ENCODE peak calls at places on chromosomes 3 and 15, in eight cellular contexts. One of them, this sample, is unnamed.

GRCh38 chr3:125319765-125320164 is 55.4 kb downstream of the ZNF148 start:
- DNase-seq in Peyer's patch: no peak
- DNase-seq in thoracic aorta: no peak
- DNase-seq in psoas muscle: no peak
- DNase-seq in CD8-positive, alpha-beta T cell: no peak
- DNase-seq in esophagus squamous epithelium: no peak
- DNase-seq in GM23338: peak; percentile 39
- DNase-seq in heart right ventricle: no peak
- DNase-seq in this sample: no peak

GRCh38 chr3:128145279-128145678 is 8.0 kb upstream of the EEFSEC start:
- DNase-seq in Peyer's patch: no peak
- DNase-seq in thoracic aorta: no peak
- DNase-seq in psoas muscle: no peak
- DNase-seq in CD8-positive, alpha-beta T cell: no peak
- DNase-seq in esophagus squamous epithelium: no peak
- DNase-seq in GM23338: no peak
- DNase-seq in heart right ventricle: no peak
- DNase-seq in this sample: no peak

GRCh38 chr3:156317457-156317856 is 197.1 kb downstream of the KCNAB1 start:
- DNase-seq in Peyer's patch: no peak
- DNase-seq in thoracic aorta: no peak
- DNase-seq in psoas muscle: no peak
- DNase-seq in CD8-positive, alpha-beta T cell: no peak
- DNase-seq in esophagus squamous epithelium: no peak
- DNase-seq in GM23338: peak; percentile 16
- DNase-seq in heart right ventricle: no peak
- DNase-seq in this sample: no peak

GRCh38 chr3:185351371-185351770 is 11.6 kb upstream of the MAP3K13 start:
- DNase-seq in Peyer's patch: no peak
- DNase-seq in thoracic aorta: no peak
- DNase-seq in psoas muscle: no peak
- DNase-seq in CD8-positive, alpha-beta T cell: no peak
- DNase-seq in esophagus squamous epithelium: no peak
- DNase-seq in GM23338: no peak
- DNase-seq in heart right ventricle: no peak
- DNase-seq in this sample: no peak

GRCh38 chr3:23325466-23326065 is 122.4 kb downstream of the UBE2E2 start:
- DNase-seq in Peyer's patch: no peak
- DNase-seq in thoracic aorta: no peak
- DNase-seq in psoas muscle: no peak
- DNase-seq in CD8-positive, alpha-beta T cell: no peak
- DNase-seq in esophagus squamous epithelium: no peak
- DNase-seq in GM23338: no peak
- DNase-seq in heart right ventricle: no peak
- DNase-seq in this sample: no peak

GRCh38 chr3:42638339-42638842 is 15.1 kb upstream of the ZBTB47 start:
- DNase-seq in Peyer's patch: no peak
- DNase-seq in thoracic aorta: no peak
- DNase-seq in psoas muscle: no peak
- DNase-seq in CD8-positive, alpha-beta T cell: peak; percentile 34
- DNase-seq in esophagus squamous epithelium: no peak
- DNase-seq in GM23338: no peak
- DNase-seq in heart right ventricle: no peak
- DNase-seq in this sample: no peak

GRCh38 chr15:78990278-78990677 is 45.4 kb upstream of the CTSH start:
- DNase-seq in Peyer's patch: no peak
- DNase-seq in thoracic aorta: no peak
- DNase-seq in psoas muscle: no peak
- DNase-seq in CD8-positive, alpha-beta T cell: no peak
- DNase-seq in esophagus squamous epithelium: no peak
- DNase-seq in GM23338: no peak
- DNase-seq in heart right ventricle: no peak
- DNase-seq in this sample: no peak

GRCh38 chr3:101827211-101828174 is 21.8 kb upstream of the NFKBIZ start:
- DNase-seq in Peyer's patch: peak; percentile 94
- DNase-seq in thoracic aorta: peak; percentile 78
- DNase-seq in psoas muscle: peak; percentile 71
- DNase-seq in CD8-positive, alpha-beta T cell: peak; percentile 81
- DNase-seq in esophagus squamous epithelium: peak; percentile 36
- DNase-seq in GM23338: peak; percentile 91
- DNase-seq in heart right ventricle: peak; percentile 83
- DNase-seq in this sample: peak; percentile 83

GRCh38 chr3:189936210-189936609 is 184.5 kb downstream of the P3H2 start:
- DNase-seq in Peyer's patch: no peak
- DNase-seq in thoracic aorta: no peak
- DNase-seq in psoas muscle: no peak
- DNase-seq in CD8-positive, alpha-beta T cell: no peak
- DNase-seq in esophagus squamous epithelium: no peak
- DNase-seq in GM23338: no peak
- DNase-seq in heart right ventricle: no peak
- DNase-seq in this sample: no peak

GRCh38 chr3:278300-279064 is 81.9 kb downstream of the CHL1 start:
- DNase-seq in Peyer's patch: peak; percentile 82
- DNase-seq in thoracic aorta: no peak
- DNase-seq in psoas muscle: peak; percentile 54
- DNase-seq in CD8-positive, alpha-beta T cell: no peak
- DNase-seq in esophagus squamous epithelium: no peak
- DNase-seq in GM23338: no peak
- DNase-seq in heart right ventricle: no peak
- DNase-seq in this sample: no peak

GRCh38 chr3:280691-281090 is 84.1 kb downstream of the CHL1 start:
- DNase-seq in Peyer's patch: no peak
- DNase-seq in thoracic aorta: no peak
- DNase-seq in psoas muscle: no peak
- DNase-seq in CD8-positive, alpha-beta T cell: no peak
- DNase-seq in esophagus squamous epithelium: no peak
- DNase-seq in GM23338: no peak
- DNase-seq in heart right ventricle: no peak
- DNase-seq in this sample: no peak

GRCh38 chr3:279325-279724 is 82.8 kb downstream of the CHL1 start:
- DNase-seq in Peyer's patch: no peak
- DNase-seq in thoracic aorta: no peak
- DNase-seq in psoas muscle: no peak
- DNase-seq in CD8-positive, alpha-beta T cell: no peak
- DNase-seq in esophagus squamous epithelium: no peak
- DNase-seq in GM23338: no peak
- DNase-seq in heart right ventricle: no peak
- DNase-seq in this sample: no peak

DNA sequence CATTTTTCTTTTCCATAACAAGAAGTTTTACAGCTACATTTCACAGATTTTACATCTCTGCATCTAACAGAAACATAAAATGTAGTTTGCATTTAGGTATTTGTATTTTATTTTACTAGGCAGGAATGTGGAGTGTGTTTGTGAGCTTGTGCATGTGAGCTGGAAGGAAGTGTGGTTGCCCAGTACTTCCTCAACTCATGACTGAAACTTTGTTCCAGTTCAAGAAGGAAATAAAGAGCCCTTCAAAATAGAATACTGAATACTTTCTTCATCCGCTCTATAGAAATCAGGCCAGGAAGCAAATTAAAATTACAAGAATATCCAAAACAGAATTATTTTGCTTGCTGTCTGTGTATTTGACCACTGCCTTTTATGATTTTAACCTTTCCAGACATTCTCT is 81.3 kb downstream of the CHL1 start:
- DNase-seq in Peyer's patch: no peak
- DNase-seq in thoracic aorta: no peak
- DNase-seq in psoas muscle: no peak
- DNase-seq in CD8-positive, alpha-beta T cell: no peak
- DNase-seq in esophagus squamous epithelium: no peak
- DNase-seq in GM23338: no peak
- DNase-seq in heart right ventricle: no peak
- DNase-seq in this sample: no peak
- H3K27ac ChIP-seq in Peyer's patch: no peak overlapping the region
- H3K27ac ChIP-seq in thoracic aorta: no peak overlapping the region
- H3K27ac ChIP-seq in psoas muscle: no peak overlapping the region
- H3K27ac ChIP-seq in CD8-positive, alpha-beta T cell: no peak overlapping the region
- H3K27ac ChIP-seq in esophagus squamous epithelium: no peak overlapping the region
- H3K27ac ChIP-seq in GM23338: no peak overlapping the region
- H3K27ac ChIP-seq in heart right ventricle: no peak overlapping the region
- H3K27ac ChIP-seq in this sample: no peak overlapping the region

DNA sequence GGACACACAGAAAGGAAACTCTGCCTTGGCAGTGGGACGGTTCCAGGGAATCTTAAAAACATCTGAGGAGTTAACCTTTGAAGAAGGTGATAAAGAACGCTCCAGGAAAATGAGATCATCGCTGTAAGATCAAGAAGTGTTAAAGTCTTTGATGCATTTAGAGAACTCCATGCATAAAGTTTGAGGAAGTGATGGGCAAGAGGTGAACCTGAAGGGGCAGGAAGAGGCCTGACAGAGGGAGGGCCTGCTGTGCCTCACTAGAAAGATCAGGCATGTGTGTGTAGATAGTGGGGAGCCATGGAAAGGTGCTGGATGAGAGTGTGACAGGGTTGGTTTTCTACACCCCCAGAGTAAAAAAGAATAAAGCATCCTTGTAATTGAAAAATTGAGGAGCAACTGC is 889.2 kb downstream of the MCTP2 start:
- DNase-seq in Peyer's patch: no peak
- DNase-seq in thoracic aorta: no peak
- DNase-seq in psoas muscle: no peak
- DNase-seq in CD8-positive, alpha-beta T cell: no peak
- DNase-seq in esophagus squamous epithelium: no peak
- DNase-seq in GM23338: no peak
- DNase-seq in heart right ventricle: no peak
- DNase-seq in this sample: no peak
- TF ChIP-seq CTCF in Peyer's patch: no peak
- TF ChIP-seq CTCF in thoracic aorta: no peak
- TF ChIP-seq CTCF in psoas muscle: no peak
- TF ChIP-seq CTCF in CD8-positive, alpha-beta T cell: no peak
- TF ChIP-seq CTCF in esophagus squamous epithelium: no peak
- TF ChIP-seq CTCF in GM23338: no peak
- TF ChIP-seq CTCF in heart right ventricle: no peak
- TF ChIP-seq CTCF in this sample: no peak

DNA sequence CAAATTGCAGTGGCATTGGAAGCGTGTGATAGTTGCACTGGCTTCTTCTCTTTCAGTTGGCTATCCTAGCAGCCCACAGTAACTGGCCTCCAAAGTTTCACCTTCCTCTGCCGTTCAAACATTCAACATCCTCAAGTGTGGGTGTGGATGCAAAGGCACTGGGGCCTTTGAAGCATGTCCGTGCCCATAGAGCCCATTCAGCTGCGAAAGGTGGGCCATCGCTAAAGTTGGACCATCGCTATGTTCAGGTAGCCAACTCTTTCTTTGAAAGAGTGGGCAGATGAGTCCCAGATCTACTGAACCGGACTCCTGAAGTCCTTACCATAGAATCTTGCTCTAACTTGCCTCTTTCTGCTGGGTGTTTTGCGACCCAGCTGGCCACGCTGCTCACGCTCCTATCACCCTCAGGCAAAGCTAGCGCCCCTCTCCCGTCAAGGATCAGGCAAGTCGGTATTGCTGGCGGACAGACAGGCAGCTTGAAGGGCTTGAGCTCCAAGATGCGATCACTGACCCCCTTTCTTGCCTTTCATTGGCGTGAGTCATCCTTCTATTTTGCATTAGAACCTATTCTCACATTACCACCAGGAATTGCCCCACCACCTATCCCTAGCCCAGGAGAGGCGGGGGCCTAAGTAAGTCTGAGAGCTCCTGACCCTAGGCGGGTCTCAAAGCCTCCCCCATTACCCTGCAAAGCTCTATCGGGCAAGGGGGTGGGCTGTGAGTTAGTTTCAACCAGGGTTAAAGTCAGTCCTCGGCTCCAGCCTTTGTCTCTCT is 28.7 kb downstream of the ZIC4 start:
- DNase-seq in Peyer's patch: no peak
- DNase-seq in thoracic aorta: no peak
- DNase-seq in psoas muscle: no peak
- DNase-seq in CD8-positive, alpha-beta T cell: no peak
- DNase-seq in esophagus squamous epithelium: no peak
- DNase-seq in GM23338: peak; percentile 96
- DNase-seq in heart right ventricle: no peak
- DNase-seq in this sample: no peak
- H3K27me3 ChIP-seq in Peyer's patch: no peaks in the 10 kb centered on the region
- H3K27me3 ChIP-seq in thoracic aorta: peaks cover 20% of the 10 kb centered on the region
- H3K27me3 ChIP-seq in psoas muscle: peaks cover 76% of the 10 kb centered on the region
- H3K27me3 ChIP-seq in CD8-positive, alpha-beta T cell: peaks cover 9% of the 10 kb centered on the region
- H3K27me3 ChIP-seq in esophagus squamous epithelium: peaks cover 100% of the 10 kb centered on the region
- H3K27me3 ChIP-seq in GM23338: peaks cover 97% of the 10 kb centered on the region
- H3K27me3 ChIP-seq in heart right ventricle: peaks cover 99% of the 10 kb centered on the region
- H3K27me3 ChIP-seq in this sample: peaks cover 8% of the 10 kb centered on the region

DNA sequence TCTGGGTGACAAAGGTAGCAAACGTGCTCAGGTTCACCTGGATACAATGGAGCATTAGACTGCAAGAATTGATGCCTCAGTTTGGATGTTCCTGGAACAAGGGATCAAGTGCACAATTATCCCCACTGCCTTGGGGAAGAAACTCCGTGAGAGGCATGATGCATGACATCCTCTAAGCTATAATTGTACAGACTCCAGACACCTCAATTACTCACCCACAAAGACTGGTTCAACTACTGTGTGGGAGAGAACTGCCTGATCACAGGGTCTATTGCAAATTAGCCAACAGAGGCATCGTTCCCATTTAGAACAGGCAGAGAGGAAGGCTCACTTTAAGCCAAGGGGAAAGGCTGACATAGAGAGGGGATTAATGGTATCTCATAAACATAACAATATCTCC is 43.5 kb downstream of the ARRDC4 start:
- DNase-seq in Peyer's patch: no peak
- DNase-seq in thoracic aorta: no peak
- DNase-seq in psoas muscle: no peak
- DNase-seq in CD8-positive, alpha-beta T cell: no peak
- DNase-seq in esophagus squamous epithelium: no peak
- DNase-seq in GM23338: no peak
- DNase-seq in heart right ventricle: no peak
- DNase-seq in this sample: no peak
- H3K27ac ChIP-seq in Peyer's patch: no peak overlapping the region
- H3K27ac ChIP-seq in thoracic aorta: no peak overlapping the region
- H3K27ac ChIP-seq in psoas muscle: no peak overlapping the region
- H3K27ac ChIP-seq in CD8-positive, alpha-beta T cell: no peak overlapping the region
- H3K27ac ChIP-seq in esophagus squamous epithelium: peak overlapping the region; percentile 18
- H3K27ac ChIP-seq in GM23338: no peak overlapping the region
- H3K27ac ChIP-seq in heart right ventricle: no peak overlapping the region
- H3K27ac ChIP-seq in this sample: no peak overlapping the region

GRCh38 chr15:73681856-73682596 is 2.2 kb upstream of the CD276 start:
- DNase-seq in Peyer's patch: no peak
- DNase-seq in thoracic aorta: no peak
- DNase-seq in psoas muscle: no peak
- DNase-seq in CD8-positive, alpha-beta T cell: no peak
- DNase-seq in esophagus squamous epithelium: no peak
- DNase-seq in GM23338: no peak
- DNase-seq in heart right ventricle: no peak
- DNase-seq in this sample: no peak

GRCh38 chr15:73683257-73683623 is 943 bp upstream of the CD276 start:
- DNase-seq in Peyer's patch: no peak
- DNase-seq in thoracic aorta: no peak
- DNase-seq in psoas muscle: no peak
- DNase-seq in CD8-positive, alpha-beta T cell: no peak
- DNase-seq in esophagus squamous epithelium: no peak
- DNase-seq in GM23338: no peak
- DNase-seq in heart right ventricle: no peak
- DNase-seq in this sample: no peak

GRCh38 chr15:73682597-73683090 is 1.5 kb upstream of the CD276 start:
- DNase-seq in Peyer's patch: no peak
- DNase-seq in thoracic aorta: no peak
- DNase-seq in psoas muscle: no peak
- DNase-seq in CD8-positive, alpha-beta T cell: no peak
- DNase-seq in esophagus squamous epithelium: no peak
- DNase-seq in GM23338: no peak
- DNase-seq in heart right ventricle: no peak
- DNase-seq in this sample: no peak

GRCh38 chr15:73685561-73685960 is 1.4 kb downstream of the CD276 start:
- DNase-seq in Peyer's patch: peak; percentile 21
- DNase-seq in thoracic aorta: no peak
- DNase-seq in psoas muscle: no peak
- DNase-seq in CD8-positive, alpha-beta T cell: no peak
- DNase-seq in esophagus squamous epithelium: no peak
- DNase-seq in GM23338: no peak
- DNase-seq in heart right ventricle: no peak
- DNase-seq in this sample: no peak

GRCh38 chr15:73683624-73684536 is at the start of gene CD276:
- DNase-seq in Peyer's patch: peak; percentile 73
- DNase-seq in thoracic aorta: peak; percentile 41
- DNase-seq in psoas muscle: peak; percentile 90
- DNase-seq in CD8-positive, alpha-beta T cell: no peak
- DNase-seq in esophagus squamous epithelium: no peak
- DNase-seq in GM23338: peak; percentile 81
- DNase-seq in heart right ventricle: peak; percentile 73
- DNase-seq in this sample: peak; percentile 84
- TF ChIP-seq CTCF in Peyer's patch: no peak
- TF ChIP-seq CTCF in thoracic aorta: no peak
- TF ChIP-seq CTCF in psoas muscle: no peak
- TF ChIP-seq CTCF in CD8-positive, alpha-beta T cell: no peak
- TF ChIP-seq CTCF in esophagus squamous epithelium: no peak
- TF ChIP-seq CTCF in GM23338: peak; percentile 50
- TF ChIP-seq CTCF in heart right ventricle: peak; percentile 26
- TF ChIP-seq CTCF in this sample: no peak

This sample was measured in pancreas.